ENCODE peak calls at places on chromosomes 13 and 19, in four cellular contexts. Q, H, E and J are unnamed samples.
A peak's percentile ranks its signal among the peaks of the same experiment; 100 is the strongest.

GRCh38 chr19:30781047-30781446 is 408.9 kb downstream of the ZNF536 start:
- DNase-seq in Q (no peak), H (no peak), E (no peak), J (no peak)

GRCh38 chr13:39577833-39578232 is 25.2 kb downstream of the LHFPL6 start:
- DNase-seq in Q (peak; percentile 29), H (no peak), E (no peak), J (peak; percentile 67)

GRCh38 chr19:39825093-39825463 is 8.9 kb downstream of the DYRK1B start:
- DNase-seq in Q (no peak), H (no peak), E (no peak), J (no peak)

GRCh38 chr13:90302113-90302512 is 1045.4 kb upstream of the MIR17HG start:
- DNase-seq in Q (no peak), H (no peak), E (no peak), J (no peak)

GRCh38 chr13:26185720-26186119 is 36.4 kb downstream of the RNF6 start:
- DNase-seq in Q (no peak), H (no peak), E (no peak), J (no peak)

GRCh38 chr13:50969691-50970090 is 60.1 kb downstream of the RNASEH2B start:
- DNase-seq in Q (peak; percentile 60), H (no peak), E (no peak), J (peak; percentile 30)

GRCh38 chr19:33727331-33728028 is 69.2 kb upstream of the KCTD15 start:
- DNase-seq in Q (peak; percentile 21), H (no peak), E (no peak), J (no peak)

GRCh38 chr19:55694241-55694655 is 19.2 kb downstream of the EPN1 start:
- DNase-seq in Q (no peak), H (no peak), E (no peak), J (no peak)

GRCh38 chr13:28474491-28475134 is 20.3 kb downstream of the FLT1 start:
- DNase-seq in Q (no peak), H (no peak), E (no peak), J (no peak)

GRCh38 chr13:75153834-75154233 is 328.1 kb downstream of the TBC1D4 start:
- DNase-seq in Q (no peak), H (no peak), E (no peak), J (no peak)

GRCh38 chr19:15129856-15130580 is 22.8 kb downstream of the SYDE1 start:
- DNase-seq in Q (no peak), H (no peak), E (no peak), J (no peak)

GRCh38 chr19:1992759-1993260 is 22.7 kb downstream of the BTBD2 start:
- DNase-seq in Q (no peak), H (no peak), E (no peak), J (no peak)

GRCh38 chr19:38667552-38668205 is 20.2 kb downstream of the ACTN4 start:
- DNase-seq in Q (no peak), H (no peak), E (no peak), J (no peak)

GRCh38 chr19:4456843-4457653 is 546 bp downstream of the UBXN6 start:
- DNase-seq in Q (peak; percentile 17), H (peak; percentile 58), E (peak; percentile 59), J (peak; percentile 60)

GRCh38 chr13:42997381-42997780 is 5.3 kb upstream of the EPSTI1 start:
- DNase-seq in Q (no peak), H (no peak), E (no peak), J (no peak)

GRCh38 chr19:33621811-33622504 is at the start of gene CHST8:
- DNase-seq in Q (peak; percentile 32), H (no peak), E (no peak), J (peak; percentile 68)

GRCh38 chr13:97712770-97713169 is 240.7 kb upstream of the IPO5 start:
- DNase-seq in Q (no peak), H (no peak), E (no peak), J (no peak)

GRCh38 chr19:27822336-27822735 is 1390.6 kb downstream of the UQCRFS1 start:
- DNase-seq in Q (no peak), H (no peak), E (no peak), J (no peak)